ENCODE peak calls at places on chromosomes 16 and 17, in seven cellular contexts. One of them, this sample, is unnamed.

GRCh38 chr17:15257316-15257925 is 7.7 kb downstream of the PMP22 start:
- DNase-seq in testis: peak
- DNase-seq in A549: peak
- DNase-seq in tibial nerve: peak
- DNase-seq in ovary: peak
- DNase-seq in gastrocnemius medialis: peak
- DNase-seq in esophagus squamous epithelium: no peak
- DNase-seq in this sample: peak

GRCh38 chr16:21283521-21284289 is 5.6 kb upstream of the CRYM start:
- DNase-seq in testis: peak
- DNase-seq in A549: peak
- DNase-seq in tibial nerve: peak
- DNase-seq in ovary: peak
- DNase-seq in gastrocnemius medialis: no peak
- DNase-seq in esophagus squamous epithelium: no peak
- DNase-seq in this sample: no peak

GRCh38 chr16:75364286-75364791 is 69.0 kb downstream of the CFDP1 start:
- DNase-seq in testis: no peak
- DNase-seq in A549: no peak
- DNase-seq in tibial nerve: no peak
- DNase-seq in ovary: no peak
- DNase-seq in gastrocnemius medialis: no peak
- DNase-seq in esophagus squamous epithelium: no peak
- DNase-seq in this sample: no peak

GRCh38 chr17:30389755-30390300 is 11.1 kb downstream of the CPD start:
- DNase-seq in testis: no peak
- DNase-seq in A549: no peak
- DNase-seq in tibial nerve: no peak
- DNase-seq in ovary: no peak
- DNase-seq in gastrocnemius medialis: no peak
- DNase-seq in esophagus squamous epithelium: no peak
- DNase-seq in this sample: no peak

GRCh38 chr16:85111184-85111583 is 1.1 kb downstream of the CIBAR2 start:
- DNase-seq in testis: no peak
- DNase-seq in A549: no peak
- DNase-seq in tibial nerve: no peak
- DNase-seq in ovary: no peak
- DNase-seq in gastrocnemius medialis: no peak
- DNase-seq in esophagus squamous epithelium: no peak
- DNase-seq in this sample: no peak

GRCh38 chr17:21134559-21134958 is 7.8 kb downstream of the DHRS7B start:
- DNase-seq in testis: no peak
- DNase-seq in A549: no peak
- DNase-seq in tibial nerve: no peak
- DNase-seq in ovary: no peak
- DNase-seq in gastrocnemius medialis: no peak
- DNase-seq in esophagus squamous epithelium: no peak
- DNase-seq in this sample: no peak

GRCh38 chr16:55248494-55248893 is 75.5 kb upstream of the IRX6 start:
- DNase-seq in testis: no peak
- DNase-seq in A549: no peak
- DNase-seq in tibial nerve: no peak
- DNase-seq in ovary: no peak
- DNase-seq in gastrocnemius medialis: no peak
- DNase-seq in esophagus squamous epithelium: no peak
- DNase-seq in this sample: no peak

GRCh38 chr17:2343421-2343820 is 6.1 kb downstream of the SGSM2 start:
- DNase-seq in testis: no peak
- DNase-seq in A549: no peak
- DNase-seq in tibial nerve: no peak
- DNase-seq in ovary: no peak
- DNase-seq in gastrocnemius medialis: no peak
- DNase-seq in esophagus squamous epithelium: no peak
- DNase-seq in this sample: no peak

GRCh38 chr17:37741334-37742113 is 3.3 kb downstream of the HNF1B start:
- DNase-seq in testis: no peak
- DNase-seq in A549: peak
- DNase-seq in tibial nerve: no peak
- DNase-seq in ovary: no peak
- DNase-seq in gastrocnemius medialis: no peak
- DNase-seq in esophagus squamous epithelium: no peak
- DNase-seq in this sample: no peak

GRCh38 chr16:85041184-85041928 is 13.8 kb downstream of the KIAA0513 start:
- DNase-seq in testis: no peak
- DNase-seq in A549: no peak
- DNase-seq in tibial nerve: no peak
- DNase-seq in ovary: no peak
- DNase-seq in gastrocnemius medialis: peak
- DNase-seq in esophagus squamous epithelium: no peak
- DNase-seq in this sample: no peak

GRCh38 chr16:72927199-72928088 is 120.5 kb downstream of the ZFHX3 start:
- DNase-seq in testis: no peak
- DNase-seq in A549: peak
- DNase-seq in tibial nerve: no peak
- DNase-seq in ovary: no peak
- DNase-seq in gastrocnemius medialis: no peak
- DNase-seq in esophagus squamous epithelium: no peak
- DNase-seq in this sample: no peak

GRCh38 chr17:57976594-57976993 is 11.5 kb downstream of the VEZF1 start:
- DNase-seq in testis: no peak
- DNase-seq in A549: no peak
- DNase-seq in tibial nerve: no peak
- DNase-seq in ovary: no peak
- DNase-seq in gastrocnemius medialis: no peak
- DNase-seq in esophagus squamous epithelium: no peak
- DNase-seq in this sample: no peak

GRCh38 chr17:57440522-57441269 is 184.4 kb downstream of the MSI2 start:
- DNase-seq in testis: peak
- DNase-seq in A549: peak
- DNase-seq in tibial nerve: peak
- DNase-seq in ovary: peak
- DNase-seq in gastrocnemius medialis: peak
- DNase-seq in esophagus squamous epithelium: no peak
- DNase-seq in this sample: peak

GRCh38 chr16:73432794-73433455 is 385.0 kb upstream of the ZFHX3 start:
- DNase-seq in testis: no peak
- DNase-seq in A549: no peak
- DNase-seq in tibial nerve: no peak
- DNase-seq in ovary: no peak
- DNase-seq in gastrocnemius medialis: no peak
- DNase-seq in esophagus squamous epithelium: no peak
- DNase-seq in this sample: no peak

GRCh38 chr17:13601776-13602551 is at the start of gene HS3ST3A1:
- DNase-seq in testis: peak
- DNase-seq in A549: no peak
- DNase-seq in tibial nerve: no peak
- DNase-seq in ovary: peak
- DNase-seq in gastrocnemius medialis: no peak
- DNase-seq in esophagus squamous epithelium: no peak
- DNase-seq in this sample: peak
- TF ChIP-seq POLR2A in testis: peak
- TF ChIP-seq POLR2A in A549: no peak
- TF ChIP-seq POLR2A in tibial nerve: peak
- TF ChIP-seq POLR2A in ovary: peak
- TF ChIP-seq POLR2A in gastrocnemius medialis: peak
- TF ChIP-seq POLR2A in esophagus squamous epithelium: no peak
- TF ChIP-seq POLR2A in this sample: peak

DNA sequence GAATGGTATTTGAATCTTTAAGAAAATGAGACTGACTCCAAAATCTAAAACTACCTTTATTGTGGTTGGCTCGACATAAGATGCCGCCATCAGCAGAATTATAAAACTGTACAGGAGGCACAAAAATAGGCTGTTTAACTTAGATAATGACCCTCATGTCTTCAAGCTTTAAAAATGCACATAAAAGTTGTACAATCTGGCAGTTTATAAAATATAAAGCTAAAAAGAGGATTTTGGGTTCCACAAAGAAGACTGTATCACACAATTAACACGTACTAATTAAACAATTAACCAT is 18.6 kb upstream of the ICAM2 start:
- DNase-seq in testis: no peak
- DNase-seq in A549: no peak
- DNase-seq in tibial nerve: no peak
- DNase-seq in ovary: no peak
- DNase-seq in gastrocnemius medialis: no peak
- DNase-seq in esophagus squamous epithelium: no peak
- DNase-seq in this sample: no peak
- TF ChIP-seq POLR2A in testis: no peak
- TF ChIP-seq POLR2A in A549: no peak
- TF ChIP-seq POLR2A in tibial nerve: no peak
- TF ChIP-seq POLR2A in ovary: no peak
- TF ChIP-seq POLR2A in gastrocnemius medialis: no peak
- TF ChIP-seq POLR2A in esophagus squamous epithelium: no peak
- TF ChIP-seq POLR2A in this sample: no peak

GRCh38 chr17:40447148-40447644 is 3.9 kb downstream of the IGFBP4 start:
- DNase-seq in testis: no peak
- DNase-seq in A549: no peak
- DNase-seq in tibial nerve: no peak
- DNase-seq in ovary: no peak
- DNase-seq in gastrocnemius medialis: peak
- DNase-seq in esophagus squamous epithelium: no peak
- DNase-seq in this sample: no peak

GRCh38 chr17:40443988-40444899 is 994 bp downstream of the IGFBP4 start:
- DNase-seq in testis: no peak
- DNase-seq in A549: no peak
- DNase-seq in tibial nerve: no peak
- DNase-seq in ovary: no peak
- DNase-seq in gastrocnemius medialis: no peak
- DNase-seq in esophagus squamous epithelium: no peak
- DNase-seq in this sample: no peak

GRCh38 chr17:40448213-40448638 is 5.0 kb downstream of the IGFBP4 start:
- DNase-seq in testis: no peak
- DNase-seq in A549: no peak
- DNase-seq in tibial nerve: no peak
- DNase-seq in ovary: no peak
- DNase-seq in gastrocnemius medialis: peak
- DNase-seq in esophagus squamous epithelium: no peak
- DNase-seq in this sample: no peak

GRCh38 chr17:40443196-40443987 is at the start of gene IGFBP4:
- DNase-seq in testis: peak
- DNase-seq in A549: peak
- DNase-seq in tibial nerve: peak
- DNase-seq in ovary: peak
- DNase-seq in gastrocnemius medialis: peak
- DNase-seq in esophagus squamous epithelium: no peak
- DNase-seq in this sample: peak

DNA sequence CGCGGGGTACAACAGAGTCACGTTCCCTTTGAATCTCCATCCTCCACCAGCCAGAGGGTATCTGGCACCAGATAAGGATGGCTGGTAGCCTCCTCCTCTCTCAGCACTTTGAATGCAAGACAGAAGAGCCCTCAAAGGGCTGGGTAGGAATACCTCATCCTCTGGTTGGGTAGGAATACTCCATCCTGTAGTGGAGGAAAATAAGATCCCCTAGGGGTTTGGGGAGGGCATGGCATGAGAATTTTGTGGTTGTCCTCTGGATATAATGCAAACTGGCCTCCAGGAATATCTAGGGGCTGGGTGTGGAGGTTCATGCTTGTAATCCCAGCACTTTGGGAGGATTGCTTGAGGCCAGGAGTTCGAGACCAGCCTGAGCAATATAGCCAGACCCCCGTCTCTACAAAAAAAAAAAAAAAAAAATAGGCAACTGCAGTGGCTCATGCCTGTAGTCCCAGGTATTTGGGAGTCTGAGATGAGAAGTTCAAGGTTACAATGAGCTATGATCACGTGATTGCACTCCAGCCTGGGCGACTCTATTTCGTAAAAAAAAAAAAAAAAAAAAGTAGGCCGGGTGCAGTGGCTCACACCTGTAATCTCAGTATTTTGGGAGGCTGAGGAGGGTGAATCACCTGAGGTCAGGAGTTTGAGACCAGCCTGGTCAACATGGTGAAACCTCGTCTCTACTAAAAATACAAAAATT is 2.7 kb downstream of the IGFBP4 start:
- DNase-seq in testis: no peak
- DNase-seq in A549: peak
- DNase-seq in tibial nerve: no peak
- DNase-seq in ovary: no peak
- DNase-seq in gastrocnemius medialis: no peak
- DNase-seq in esophagus squamous epithelium: no peak
- DNase-seq in this sample: no peak
- TF ChIP-seq POLR2A in testis: no peak
- TF ChIP-seq POLR2A in A549: no peak
- TF ChIP-seq POLR2A in tibial nerve: no peak
- TF ChIP-seq POLR2A in ovary: no peak
- TF ChIP-seq POLR2A in gastrocnemius medialis: no peak
- TF ChIP-seq POLR2A in esophagus squamous epithelium: no peak
- TF ChIP-seq POLR2A in this sample: no peak

GRCh38 chr16:649646-650045 is 481 bp downstream of the WDR90 start:
- DNase-seq in testis: no peak
- DNase-seq in A549: no peak
- DNase-seq in tibial nerve: no peak
- DNase-seq in ovary: no peak
- DNase-seq in gastrocnemius medialis: no peak
- DNase-seq in esophagus squamous epithelium: no peak
- DNase-seq in this sample: no peak

GRCh38 chr16:646679-647172 is 2.4 kb upstream of the WDR90 start:
- DNase-seq in testis: no peak
- DNase-seq in A549: no peak
- DNase-seq in tibial nerve: no peak
- DNase-seq in ovary: no peak
- DNase-seq in gastrocnemius medialis: no peak
- DNase-seq in esophagus squamous epithelium: no peak
- DNase-seq in this sample: no peak

GRCh38 chr16:647173-647902 is 1.8 kb upstream of the WDR90 start:
- DNase-seq in testis: no peak
- DNase-seq in A549: no peak
- DNase-seq in tibial nerve: no peak
- DNase-seq in ovary: no peak
- DNase-seq in gastrocnemius medialis: peak
- DNase-seq in esophagus squamous epithelium: no peak
- DNase-seq in this sample: no peak

GRCh38 chr16:648071-648785 is 937 bp upstream of the WDR90 start:
- DNase-seq in testis: peak
- DNase-seq in A549: no peak
- DNase-seq in tibial nerve: no peak
- DNase-seq in ovary: no peak
- DNase-seq in gastrocnemius medialis: peak
- DNase-seq in esophagus squamous epithelium: no peak
- DNase-seq in this sample: no peak

DNA sequence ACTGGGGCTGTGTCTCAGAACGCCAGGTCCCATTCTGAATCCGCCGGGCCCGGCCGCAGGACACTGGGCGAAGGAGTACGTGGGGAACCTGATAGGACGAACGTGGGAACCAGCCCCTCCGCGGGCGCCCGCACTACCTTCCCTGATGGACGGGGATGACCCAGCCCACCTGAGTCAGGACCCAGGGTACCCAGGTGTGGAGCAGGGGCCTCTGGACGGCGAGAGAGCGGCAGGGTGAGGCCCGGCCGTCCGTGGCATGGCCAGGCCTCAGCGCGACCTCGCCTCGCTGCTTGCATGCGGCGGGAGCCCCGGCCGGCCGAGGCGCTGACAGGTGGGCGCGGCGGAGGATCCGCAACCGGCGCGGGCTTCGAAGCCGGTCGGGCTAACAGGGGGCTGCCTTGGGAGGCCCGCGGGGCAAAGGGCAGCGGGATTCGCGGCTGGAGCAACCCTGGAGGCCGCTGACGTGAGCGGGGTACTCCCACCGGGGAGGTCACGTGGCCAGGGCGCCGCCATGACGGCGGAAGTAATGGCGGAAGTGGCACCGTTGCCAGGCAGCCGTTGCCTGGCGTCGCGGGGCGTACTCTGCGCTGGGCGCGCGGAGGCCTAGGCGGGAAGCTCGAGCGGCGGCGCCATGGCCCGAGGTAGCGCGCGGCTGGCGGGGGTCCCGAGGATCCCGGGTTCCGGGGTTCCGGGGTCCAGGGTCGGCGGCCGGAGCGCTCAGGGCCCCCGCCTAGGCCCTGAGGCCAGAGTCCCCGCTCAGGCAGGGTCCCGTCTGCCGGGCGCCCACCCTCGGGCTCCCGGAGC is at the start of gene WDR90:
- DNase-seq in testis: peak
- DNase-seq in A549: peak
- DNase-seq in tibial nerve: peak
- DNase-seq in ovary: peak
- DNase-seq in gastrocnemius medialis: peak
- DNase-seq in esophagus squamous epithelium: peak
- DNase-seq in this sample: peak
- TF ChIP-seq POLR2A in testis: no peak
- TF ChIP-seq POLR2A in A549: peak
- TF ChIP-seq POLR2A in tibial nerve: peak
- TF ChIP-seq POLR2A in ovary: peak
- TF ChIP-seq POLR2A in gastrocnemius medialis: peak
- TF ChIP-seq POLR2A in esophagus squamous epithelium: no peak
- TF ChIP-seq POLR2A in this sample: peak